ENCODE peak calls at places on chromosome 14, in six cellular contexts. N is suprapubic skin; P is CD4-positive, CD25-positive, alpha-beta regulatory T cell; H is aorta; T is upper lobe of right lung; U is lower lobe of right lung. M is an unnamed sample.

GRCh38 chr14:102508774-102509743 is 517 bp downstream of the ANKRD9 start:
- DNase-seq in N (peak; percentile 92), P (peak; percentile 50), H (peak; percentile 92), T (peak; percentile 86), U (peak; percentile 79), M (no peak)

GRCh38 chr14:24298892-24299254 is 707 bp downstream of the DHRS1 start:
- DNase-seq in N (no peak), P (no peak), H (no peak), T (no peak), U (no peak), M (no peak)

GRCh38 chr14:71361335-71361734 is 454.1 kb downstream of the PCNX1 start:
- DNase-seq in N (no peak), P (no peak), H (no peak), T (no peak), U (no peak), M (no peak)

GRCh38 chr14:79659995-79660975 is 551.0 kb downstream of the DIO2 start:
- DNase-seq in N (no peak), P (no peak), H (no peak), T (no peak), U (no peak), M (no peak)

GRCh38 chr14:89428556-89429196 is 11.6 kb upstream of the FOXN3 start:
- DNase-seq in N (no peak), P (no peak), H (peak; percentile 85), T (peak; percentile 60), U (no peak), M (peak; percentile 82)

GRCh38 chr14:64801800-64802199 is 77.9 kb downstream of the SPTB start:
- DNase-seq in N (no peak), P (no peak), H (no peak), T (no peak), U (no peak), M (no peak)

GRCh38 chr14:50335389-50335788 is 23.3 kb downstream of the DMAC2L start:
- DNase-seq in N (no peak), P (no peak), H (no peak), T (no peak), U (no peak), M (no peak)

GRCh38 chr14:24145700-24146621 is at the start of gene PSME2:
- DNase-seq in N (no peak), P (no peak), H (no peak), T (no peak), U (no peak), M (no peak)

GRCh38 chr14:59098377-59098776 is 90.1 kb upstream of the DAAM1 start:
- DNase-seq in N (no peak), P (no peak), H (no peak), T (no peak), U (no peak), M (no peak)

GRCh38 chr14:59215353-59215752 is 26.9 kb downstream of the DAAM1 start:
- DNase-seq in N (peak; percentile 84), P (no peak), H (peak; percentile 87), T (peak; percentile 88), U (peak; percentile 86), M (peak; percentile 83)

GRCh38 chr14:64702493-64703392 is 1.5 kb upstream of the PLEKHG3 start:
- DNase-seq in N (peak; percentile 79), P (no peak), H (peak; percentile 68), T (peak; percentile 82), U (peak; percentile 80), M (peak; percentile 71)

DNA sequence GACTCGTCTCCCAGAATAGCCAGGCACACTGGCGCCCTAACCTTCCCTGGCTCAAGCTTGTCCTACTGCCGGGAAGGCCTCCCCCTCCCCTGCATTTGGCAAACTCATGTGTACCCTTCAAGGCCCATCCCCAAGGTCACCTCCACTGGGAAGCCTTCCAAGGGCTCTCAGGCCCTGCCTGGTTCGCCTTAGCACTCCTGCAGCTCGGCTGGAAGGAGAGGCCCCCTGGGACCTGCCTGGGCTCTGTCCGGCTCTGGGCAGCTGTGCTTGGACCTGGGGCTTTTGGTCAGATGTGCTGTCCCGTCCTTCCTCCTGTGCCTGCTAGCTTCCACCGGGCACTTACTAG is 15.6 kb upstream of the DLK1 start:
- DNase-seq in N (no peak), P (no peak), H (no peak), T (no peak), U (no peak), M (no peak)
- H3K27ac ChIP-seq in N (no peak overlapping the region), P (no peak overlapping the region), H (no peak overlapping the region), T (no peak overlapping the region), U (peak overlapping the region; percentile 18), M (no peak overlapping the region)

GRCh38 chr14:53838374-53838773 is 118.3 kb downstream of the BMP4 start:
- DNase-seq in N (no peak), P (no peak), H (no peak), T (no peak), U (no peak), M (no peak)
- H3K27ac ChIP-seq in N (no peak overlapping the region), P (no peak overlapping the region), H (no peak overlapping the region), T (no peak overlapping the region), U (no peak overlapping the region), M (no peak overlapping the region)

GRCh38 chr14:96863986-96864330 is 66.8 kb downstream of the VRK1 start:
- DNase-seq in N (no peak), P (no peak), H (no peak), T (no peak), U (no peak), M (no peak)
- H3K27ac ChIP-seq in N (no peak overlapping the region), P (no peak overlapping the region), H (no peak overlapping the region), T (no peak overlapping the region), U (no peak overlapping the region), M (no peak overlapping the region)

GRCh38 chr14:61570188-61570960 is 124.9 kb upstream of the HIF1A start:
- DNase-seq in N (no peak), P (no peak), H (no peak), T (no peak), U (no peak), M (no peak)
- H3K27ac ChIP-seq in N (peak overlapping the region; percentile 63), P (no peak overlapping the region), H (no peak overlapping the region), T (peak overlapping the region; percentile 12), U (peak overlapping the region; percentile 39), M (peak overlapping the region; percentile 72)

DNA sequence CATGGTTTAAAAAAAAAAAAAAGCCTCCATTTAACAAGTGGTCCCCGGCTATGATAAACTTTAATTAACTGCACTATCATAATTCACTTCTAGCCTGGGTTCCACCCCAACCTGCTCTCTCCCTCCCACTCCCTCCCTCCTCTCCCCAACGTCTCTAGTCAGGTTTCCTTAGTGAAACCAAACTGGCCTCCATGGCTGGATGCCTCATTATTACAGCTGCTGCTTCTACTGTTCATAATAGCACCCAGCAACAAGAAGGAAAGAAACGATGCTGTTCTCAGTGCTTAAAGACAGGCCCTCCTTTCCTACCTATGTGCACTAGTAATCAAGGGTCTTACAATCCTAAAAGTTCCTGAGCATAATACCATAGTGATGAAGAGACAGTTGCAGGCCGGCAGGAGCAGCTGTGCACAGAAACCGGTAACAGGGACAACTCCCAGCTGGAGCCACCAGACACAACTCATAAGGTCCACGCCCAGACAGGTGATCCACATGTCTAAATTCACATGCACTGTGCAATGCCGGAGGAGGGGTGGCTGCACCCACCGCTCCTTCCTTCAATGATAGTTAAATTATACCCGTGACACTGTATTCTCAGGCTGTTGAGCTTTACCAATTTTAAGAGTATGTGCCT is 6.2 kb downstream of the IRF2BPL start:
- DNase-seq in N (no peak), P (no peak), H (no peak), T (no peak), U (no peak), M (no peak)
- H3K27ac ChIP-seq in N (peak overlapping the region; percentile 74), P (no peak overlapping the region), H (no peak overlapping the region), T (peak overlapping the region; percentile 11), U (no peak overlapping the region), M (no peak overlapping the region)